ENCODE peak calls at places on chromosome 11, in five cellular contexts. One of them, this sample, is unnamed.
A peak's percentile ranks its signal among the peaks of the same experiment; 100 is the strongest.

GRCh38 chr11:23311986-23312940 is 452.0 kb upstream of the CCDC179 start:
- DNase-seq in iris pigment epithelial cell: peak; percentile 69
- DNase-seq in frontal cortex: no peak
- DNase-seq in right lobe of liver: no peak
- DNase-seq in nephron progenitor cell: no peak
- DNase-seq in this sample: peak; percentile 84

GRCh38 chr11:88709567-88709966 is 356.2 kb downstream of the GRM5 start:
- DNase-seq in iris pigment epithelial cell: no peak
- DNase-seq in frontal cortex: no peak
- DNase-seq in right lobe of liver: peak; percentile 30
- DNase-seq in nephron progenitor cell: no peak
- DNase-seq in this sample: no peak

GRCh38 chr11:10998674-10999073 is 140.8 kb upstream of the ZBED5 start:
- DNase-seq in iris pigment epithelial cell: no peak
- DNase-seq in frontal cortex: no peak
- DNase-seq in right lobe of liver: no peak
- DNase-seq in nephron progenitor cell: no peak
- DNase-seq in this sample: no peak

GRCh38 chr11:110049501-110050200 is 43.5 kb upstream of the ZC3H12C start:
- DNase-seq in iris pigment epithelial cell: no peak
- DNase-seq in frontal cortex: no peak
- DNase-seq in right lobe of liver: no peak
- DNase-seq in nephron progenitor cell: no peak
- DNase-seq in this sample: no peak

GRCh38 chr11:29173660-29174062 is 843.2 kb downstream of the KCNA4 start:
- DNase-seq in iris pigment epithelial cell: peak; percentile 97
- DNase-seq in frontal cortex: no peak
- DNase-seq in right lobe of liver: no peak
- DNase-seq in nephron progenitor cell: no peak
- DNase-seq in this sample: peak; percentile 98

GRCh38 chr11:35112056-35112845 is 26.7 kb upstream of the CD44 start:
- DNase-seq in iris pigment epithelial cell: no peak
- DNase-seq in frontal cortex: no peak
- DNase-seq in right lobe of liver: no peak
- DNase-seq in nephron progenitor cell: no peak
- DNase-seq in this sample: peak; percentile 84

GRCh38 chr11:130198292-130198691 is 38.7 kb downstream of the ST14 start:
- DNase-seq in iris pigment epithelial cell: no peak
- DNase-seq in frontal cortex: no peak
- DNase-seq in right lobe of liver: no peak
- DNase-seq in nephron progenitor cell: no peak
- DNase-seq in this sample: no peak

GRCh38 chr11:11782532-11783110 is 59.2 kb upstream of the USP47 start:
- DNase-seq in iris pigment epithelial cell: no peak
- DNase-seq in frontal cortex: no peak
- DNase-seq in right lobe of liver: no peak
- DNase-seq in nephron progenitor cell: no peak
- DNase-seq in this sample: no peak

GRCh38 chr11:35045219-35045819 is 93.7 kb upstream of the CD44 start:
- DNase-seq in iris pigment epithelial cell: no peak
- DNase-seq in frontal cortex: no peak
- DNase-seq in right lobe of liver: no peak
- DNase-seq in nephron progenitor cell: no peak
- DNase-seq in this sample: no peak

GRCh38 chr11:62392944-62393628 is 25.7 kb upstream of the SCGB1A1 start:
- DNase-seq in iris pigment epithelial cell: no peak
- DNase-seq in frontal cortex: no peak
- DNase-seq in right lobe of liver: no peak
- DNase-seq in nephron progenitor cell: no peak
- DNase-seq in this sample: no peak

GRCh38 chr11:6319879-6320410 is 356 bp downstream of the CAVIN3 start:
- DNase-seq in iris pigment epithelial cell: peak; percentile 92
- DNase-seq in frontal cortex: peak; percentile 57
- DNase-seq in right lobe of liver: peak; percentile 85
- DNase-seq in nephron progenitor cell: peak; percentile 60
- DNase-seq in this sample: peak; percentile 88

GRCh38 chr11:1176224-1177019 is 18.7 kb downstream of the MUC5AC start:
- DNase-seq in iris pigment epithelial cell: no peak
- DNase-seq in frontal cortex: no peak
- DNase-seq in right lobe of liver: peak; percentile 15
- DNase-seq in nephron progenitor cell: no peak
- DNase-seq in this sample: no peak

GRCh38 chr11:118076754-118077281 is at the start of gene TMPRSS4:
- DNase-seq in iris pigment epithelial cell: no peak
- DNase-seq in frontal cortex: no peak
- DNase-seq in right lobe of liver: no peak
- DNase-seq in nephron progenitor cell: no peak
- DNase-seq in this sample: no peak

GRCh38 chr11:81658722-81659121 is 1074.9 kb downstream of the FAM181B start:
- DNase-seq in iris pigment epithelial cell: peak; percentile 14
- DNase-seq in frontal cortex: no peak
- DNase-seq in right lobe of liver: no peak
- DNase-seq in nephron progenitor cell: peak; percentile 3
- DNase-seq in this sample: no peak

GRCh38 chr11:33930317-33931021 is 38.6 kb upstream of the LMO2 start:
- DNase-seq in iris pigment epithelial cell: peak; percentile 83
- DNase-seq in frontal cortex: peak; percentile 27
- DNase-seq in right lobe of liver: no peak
- DNase-seq in nephron progenitor cell: no peak
- DNase-seq in this sample: peak; percentile 46

GRCh38 chr11:9758676-9759518 is 95.0 kb downstream of the SWAP70 start:
- DNase-seq in iris pigment epithelial cell: peak; percentile 87
- DNase-seq in frontal cortex: peak; percentile 66
- DNase-seq in right lobe of liver: peak; percentile 79
- DNase-seq in nephron progenitor cell: peak; percentile 64
- DNase-seq in this sample: peak; percentile 49

GRCh38 chr11:66929753-66930152 is 28.4 kb downstream of the PC start:
- DNase-seq in iris pigment epithelial cell: no peak
- DNase-seq in frontal cortex: no peak
- DNase-seq in right lobe of liver: no peak
- DNase-seq in nephron progenitor cell: no peak
- DNase-seq in this sample: no peak

GRCh38 chr11:86152006-86152862 is 83.3 kb upstream of the PICALM start:
- DNase-seq in iris pigment epithelial cell: peak; percentile 43
- DNase-seq in frontal cortex: no peak
- DNase-seq in right lobe of liver: no peak
- DNase-seq in nephron progenitor cell: no peak
- DNase-seq in this sample: peak; percentile 89

GRCh38 chr11:76601272-76601671 is 69.3 kb downstream of the LRRC32 start:
- DNase-seq in iris pigment epithelial cell: no peak
- DNase-seq in frontal cortex: no peak
- DNase-seq in right lobe of liver: no peak
- DNase-seq in nephron progenitor cell: no peak
- DNase-seq in this sample: no peak

GRCh38 chr11:114319716-114320328 is 23.6 kb downstream of the NNMT start:
- DNase-seq in iris pigment epithelial cell: no peak
- DNase-seq in frontal cortex: no peak
- DNase-seq in right lobe of liver: no peak
- DNase-seq in nephron progenitor cell: no peak
- DNase-seq in this sample: no peak

GRCh38 chr11:3837793-3838192 is 3.0 kb downstream of the RHOG start:
- DNase-seq in iris pigment epithelial cell: peak; percentile 36
- DNase-seq in frontal cortex: no peak
- DNase-seq in right lobe of liver: no peak
- DNase-seq in nephron progenitor cell: no peak
- DNase-seq in this sample: no peak

GRCh38 chr11:48041877-48042698 is 61.7 kb downstream of the PTPRJ start:
- DNase-seq in iris pigment epithelial cell: no peak
- DNase-seq in frontal cortex: no peak
- DNase-seq in right lobe of liver: no peak
- DNase-seq in nephron progenitor cell: no peak
- DNase-seq in this sample: no peak

GRCh38 chr11:2703487-2704141 is 3.8 kb upstream of the KCNQ1OT1 start:
- DNase-seq in iris pigment epithelial cell: peak; percentile 20
- DNase-seq in frontal cortex: no peak
- DNase-seq in right lobe of liver: no peak
- DNase-seq in nephron progenitor cell: no peak
- DNase-seq in this sample: no peak

GRCh38 chr11:70471254-70471653 is 72.9 kb downstream of the CTTN start:
- DNase-seq in iris pigment epithelial cell: peak; percentile 18
- DNase-seq in frontal cortex: no peak
- DNase-seq in right lobe of liver: no peak
- DNase-seq in nephron progenitor cell: peak; percentile 55
- DNase-seq in this sample: no peak

GRCh38 chr11:117808768-117809167 is 11.8 kb upstream of the DSCAML1 start:
- DNase-seq in iris pigment epithelial cell: no peak
- DNase-seq in frontal cortex: no peak
- DNase-seq in right lobe of liver: no peak
- DNase-seq in nephron progenitor cell: no peak
- DNase-seq in this sample: no peak

GRCh38 chr11:65767406-65767805 is 13.4 kb downstream of the AP5B1 start:
- DNase-seq in iris pigment epithelial cell: no peak
- DNase-seq in frontal cortex: no peak
- DNase-seq in right lobe of liver: no peak
- DNase-seq in nephron progenitor cell: no peak
- DNase-seq in this sample: no peak

This sample was measured in astrocyte.